ENCODE peak calls at places on chromosomes 2 and 18, in nine cellular contexts. Z is tibial artery, Y is nephron progenitor cell, M is endodermal cell, Q is thoracic aorta, U is WTC11, E is GM13976, W is PC-3, B is fibroblast of lung. N is an unnamed sample.

GRCh38 chr2:66305714-66306113 is 129.2 kb upstream of the MEIS1 start:
- DNase-seq in W (no peak), Y (no peak), Z (peak), Q (peak), U (no peak), M (no peak), B (peak), E (no peak), N (no peak)

GRCh38 chr18:48445540-48445939 is 36.4 kb upstream of the ZBTB7C start:
- DNase-seq in Q (peak), B (peak), W (peak), Y (peak), M (peak), E (peak), Z (peak), U (peak), N (peak)

GRCh38 chr2:153601812-153602211 is 123.2 kb upstream of the RPRM start:
- DNase-seq in E (no peak), Q (no peak), Z (no peak), W (peak), M (no peak), Y (no peak), B (no peak), U (no peak), N (no peak)

GRCh38 chr2:74333896-74334586 is 9.2 kb downstream of the SLC4A5 start:
- DNase-seq in Q (no peak), E (no peak), U (no peak), W (no peak), Z (no peak), M (no peak), Y (no peak), B (no peak), N (no peak)

GRCh38 chr2:239953418-239954061 is 71.6 kb downstream of the NDUFA10 start:
- DNase-seq in Q (no peak), B (peak), Y (no peak), U (no peak), M (no peak), E (no peak), W (no peak), Z (peak), N (no peak)

GRCh38 chr2:238856713-238857567 is 9.1 kb downstream of the TWIST2 start:
- DNase-seq in U (no peak), Y (no peak), Z (no peak), W (no peak), M (peak), E (no peak), Q (no peak), B (no peak), N (no peak)

GRCh38 chr2:170324640-170325046 is 146.7 kb downstream of the MYO3B start:
- DNase-seq in M (peak), Q (no peak), W (peak), E (peak), Z (no peak), Y (peak), U (peak), B (peak), N (peak)

GRCh38 chr2:215380699-215381098 is 55.2 kb downstream of the FN1 start:
- DNase-seq in Q (no peak), M (no peak), E (no peak), Z (no peak), Y (no peak), U (no peak), B (no peak), W (no peak), N (no peak)

GRCh38 chr18:26386002-26386401 is 159.8 kb downstream of the TAF4B start:
- DNase-seq in Z (no peak), E (no peak), W (peak), M (no peak), Y (no peak), B (peak), Q (no peak), U (no peak), N (no peak)

GRCh38 chr2:233323851-233324250 is 16.2 kb downstream of the SAG start:
- DNase-seq in Y (no peak), E (no peak), B (no peak), Z (no peak), Q (no peak), W (no peak), U (no peak), M (no peak), N (no peak)

DNA sequence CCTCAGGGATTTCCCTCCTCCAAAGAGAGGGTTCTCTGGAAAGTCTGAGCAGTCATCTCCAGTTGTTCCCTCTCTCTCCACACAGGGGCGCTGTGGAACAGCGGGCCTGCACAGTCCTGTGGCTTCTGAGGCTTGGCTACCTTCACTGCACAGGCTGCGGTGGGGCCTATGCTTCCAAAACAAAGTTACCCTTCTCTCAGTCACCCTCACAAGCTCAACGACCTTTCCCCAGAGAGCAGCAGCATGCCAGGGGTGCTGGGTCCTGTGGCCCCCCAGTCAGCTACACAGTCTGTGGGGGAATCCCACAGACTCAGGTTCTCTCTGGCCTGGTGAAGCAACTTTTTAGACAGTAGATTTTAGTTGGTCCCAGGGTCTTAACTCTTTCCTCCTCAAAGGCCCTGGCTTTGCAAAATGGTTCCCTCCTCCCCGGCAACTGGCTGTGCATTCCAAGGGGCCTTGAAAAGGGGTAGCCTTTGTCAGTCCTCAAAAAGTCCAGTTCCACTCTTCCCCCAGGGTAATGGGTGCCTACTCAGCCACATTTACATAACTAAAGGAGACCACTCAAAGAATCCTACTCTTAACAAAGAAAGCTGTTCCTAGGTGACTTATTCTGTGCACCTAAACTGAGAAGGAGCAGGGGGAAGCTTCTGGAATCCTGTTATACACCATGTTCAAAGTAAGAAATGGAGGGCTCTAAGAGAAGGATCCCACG is 14.9 kb downstream of the B3GNT7 start:
- DNase-seq in W (no peak), E (no peak), Q (no peak), B (no peak), U (peak), Z (no peak), Y (no peak), M (peak), N (no peak)
- TF ChIP-seq CTCF in W (peak), E (no peak), Q (no peak), B (peak), U (peak), Z (no peak), Y (no peak), M (peak), N (peak)

GRCh38 chr2:79876430-79876829 is 363.6 kb downstream of the CTNNA2 start:
- DNase-seq in U (no peak), E (peak), Z (no peak), Q (no peak), B (peak), W (peak), M (peak), Y (peak), N (no peak)
- TF ChIP-seq CTCF in U (no peak), E (no peak), Z (no peak), Q (no peak), B (peak), W (peak), M (peak), Y (peak), N (peak)

GRCh38 chr18:35837922-35838496 is 134.5 kb upstream of the RMP24 start:
- DNase-seq in B (no peak), Y (no peak), U (no peak), Z (no peak), M (no peak), E (no peak), W (no peak), Q (no peak), N (no peak)
- TF ChIP-seq CTCF in B (no peak), Y (no peak), U (no peak), Z (no peak), M (peak), E (no peak), W (no peak), Q (no peak), N (no peak)

GRCh38 chr2:55771612-55772011 is 78.0 kb upstream of the PNPT1 start:
- DNase-seq in W (peak), B (peak), M (no peak), U (no peak), Q (no peak), Y (no peak), E (no peak), Z (no peak), N (no peak)
- TF ChIP-seq CTCF in W (peak), B (peak), M (peak), U (no peak), Q (peak), Y (peak), E (no peak), Z (peak), N (peak)

DNA sequence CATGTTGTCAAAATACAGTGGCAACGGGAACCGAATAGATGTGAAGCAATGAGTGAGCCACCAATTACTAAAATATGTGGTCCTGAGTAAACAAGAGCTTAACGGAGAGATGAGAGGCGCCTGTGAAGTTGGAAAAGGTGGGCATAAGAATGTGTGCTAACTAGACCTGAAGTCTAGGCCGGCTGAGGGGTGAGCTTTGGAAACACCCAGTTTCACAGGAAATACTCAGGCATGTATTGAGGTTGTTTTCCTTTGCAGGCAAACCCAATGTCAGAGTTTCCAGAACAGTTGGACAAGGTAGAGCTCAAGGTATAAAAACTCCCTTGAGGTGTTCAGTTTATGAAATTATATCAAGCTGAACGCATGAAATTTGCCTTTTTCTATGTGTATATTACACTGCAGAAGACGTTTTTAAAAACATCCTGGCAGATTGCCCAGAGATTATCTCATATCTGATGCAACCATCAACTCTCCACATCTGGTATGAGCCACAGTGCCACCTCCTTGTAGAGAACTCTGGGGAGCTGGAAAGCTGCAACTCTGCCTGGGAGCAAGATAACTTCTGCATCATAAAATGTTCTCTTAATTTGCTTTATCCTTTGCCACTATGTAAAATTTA is 3.9 kb upstream of the WDSUB1 start:
- DNase-seq in Q (no peak), Z (no peak), B (peak), U (no peak), W (peak), Y (no peak), M (no peak), E (peak), N (no peak)
- TF ChIP-seq CTCF in Q (no peak), Z (no peak), B (no peak), U (no peak), W (no peak), Y (no peak), M (no peak), E (no peak), N (no peak)

DNA sequence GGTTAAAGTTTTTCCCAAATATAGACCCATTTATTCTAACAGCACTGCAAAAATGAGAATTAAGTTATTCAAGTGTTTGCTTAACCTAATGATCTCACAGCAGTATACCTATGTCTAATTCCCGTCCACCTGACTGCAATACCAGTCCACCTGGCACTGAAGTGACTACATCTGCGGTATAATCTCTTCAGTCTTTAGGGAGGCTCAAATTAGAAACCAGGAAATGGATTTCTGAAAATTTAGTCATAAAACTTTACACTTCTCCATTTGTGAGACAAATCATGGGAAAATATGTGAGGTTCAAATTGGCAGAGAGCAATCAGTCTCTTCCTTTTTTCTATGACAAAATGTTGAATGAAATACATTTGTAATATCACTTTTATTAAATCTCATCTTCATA is 33.0 kb downstream of the FTCDNL1 start:
- DNase-seq in Y (no peak), M (no peak), U (no peak), B (no peak), Q (no peak), W (no peak), E (no peak), Z (no peak), N (no peak)
- TF ChIP-seq CTCF in Y (no peak), M (no peak), U (no peak), B (no peak), Q (no peak), W (no peak), E (no peak), Z (no peak), N (no peak)

GRCh38 chr2:60553992-60554648 is 666 bp upstream of the BCL11A start:
- DNase-seq in Y (peak), E (no peak), M (peak), U (peak), B (no peak), Q (no peak), Z (no peak), W (peak), N (peak)
- TF ChIP-seq CTCF in Y (no peak), E (no peak), M (no peak), U (no peak), B (no peak), Q (no peak), Z (no peak), W (no peak), N (no peak)

N was measured in progenitor cell of endocrine pancreas.